ENCODE peak calls at places on chromosomes 11 and 22, in four cellular contexts. F is effector memory CD4-positive, alpha-beta T cell; I is AG04450; N is spleen. A is an unnamed sample. For H3K27me3, the result is how much of the 10 kb centered on the place peaks cover.

GRCh38 chr11:104713366-104713765 is 184.9 kb downstream of the CASP12 start:
- DNase-seq in F (no peak), I (peak), N (no peak), A (no peak)

GRCh38 chr11:36142439-36142838 is 146.8 kb downstream of the COMMD9 start:
- DNase-seq in F (no peak), I (no peak), N (no peak), A (no peak)

GRCh38 chr22:43851058-43851978 is 11.0 kb downstream of the SULT4A1 start:
- DNase-seq in F (no peak), I (no peak), N (peak), A (no peak)

GRCh38 chr11:128694618-128695481 is 978 bp downstream of the FLI1 start:
- DNase-seq in F (no peak), I (no peak), N (peak), A (no peak)

GRCh38 chr11:54979375-54979774 is 272.7 kb downstream of the OR4A5 start:
- DNase-seq in F (no peak), I (no peak), N (no peak), A (no peak)

GRCh38 chr11:17547051-17547577 is at the start of gene OTOG:
- DNase-seq in F (no peak), I (no peak), N (no peak), A (peak)

GRCh38 chr11:94705419-94705818 is 62.7 kb upstream of the AMOTL1 start:
- DNase-seq in F (no peak), I (no peak), N (no peak), A (no peak)

GRCh38 chr11:61477734-61478148 is 30.8 kb upstream of the LRRC10B start:
- DNase-seq in F (peak), I (no peak), N (peak), A (no peak)

GRCh38 chr11:31799036-31799793 is 11.9 kb downstream of the PAX6 start:
- DNase-seq in F (no peak), I (no peak), N (no peak), A (no peak)

GRCh38 chr11:31799794-31800397 is 11.2 kb downstream of the PAX6 start:
- DNase-seq in F (no peak), I (no peak), N (no peak), A (no peak)

GRCh38 chr11:31797227-31798056 is 13.7 kb downstream of the PAX6 start:
- DNase-seq in F (no peak), I (no peak), N (no peak), A (no peak)

GRCh38 chr11:31796523-31797226 is 14.4 kb downstream of the PAX6 start:
- DNase-seq in F (no peak), I (no peak), N (no peak), A (no peak)

DNA sequence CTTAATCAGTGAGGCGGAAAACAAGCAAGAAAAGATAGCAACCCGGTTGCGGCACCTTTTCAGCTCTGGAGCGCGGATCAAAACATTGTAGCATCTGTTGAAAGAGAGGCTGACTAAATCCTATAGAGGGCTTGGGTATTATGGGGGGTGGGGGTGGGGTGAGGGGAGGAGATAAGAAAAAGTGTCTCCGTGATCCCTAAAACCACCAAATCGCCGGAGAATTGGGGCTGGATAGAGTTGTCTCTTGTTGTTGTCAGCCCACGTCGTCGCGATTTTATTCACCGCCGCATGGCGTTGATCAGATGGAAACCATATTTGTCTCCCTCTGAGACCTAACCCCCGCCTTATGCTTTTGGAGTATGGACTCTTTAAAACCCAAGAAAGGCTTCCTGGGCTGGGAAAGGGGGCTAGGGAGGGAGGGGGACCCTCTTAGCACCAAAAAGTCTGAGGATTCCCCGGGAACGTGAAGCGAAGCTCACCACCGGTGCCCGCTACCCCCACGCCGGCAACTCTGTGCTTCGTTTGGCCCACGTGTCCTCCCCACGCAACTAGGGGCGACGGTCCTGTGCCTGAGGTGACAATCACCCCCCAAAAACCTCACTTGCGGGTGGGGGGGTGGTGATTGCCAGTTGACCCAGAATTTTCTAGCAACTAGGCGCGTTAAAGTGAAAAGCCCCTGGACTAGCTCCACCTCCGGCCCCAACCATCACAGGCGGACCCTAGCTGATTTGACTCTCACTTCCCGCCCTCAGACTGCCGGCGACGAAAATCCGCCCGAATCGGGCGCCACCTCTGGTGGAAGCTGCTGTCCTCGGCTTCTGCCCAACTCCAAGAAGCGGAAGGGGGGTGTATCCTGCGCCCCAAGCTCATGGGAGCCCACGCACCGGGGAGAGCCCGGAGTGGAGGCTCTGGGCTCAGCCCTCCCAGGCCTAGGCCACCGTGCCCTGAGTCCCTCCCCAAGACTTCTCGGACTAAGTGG is 12.8 kb downstream of the PAX6 start:
- DNase-seq in F (no peak), I (no peak), N (peak), A (no peak)
- H3K27me3 ChIP-seq in F (half or more), I (half or more), N (half or more), A (half or more)

GRCh38 chr22:24984122-24984521 is 31.6 kb downstream of the KIAA1671 start:
- DNase-seq in F (no peak), I (no peak), N (no peak), A (no peak)
- H3K27me3 ChIP-seq in F (under half), I (under half), N (under half), A (under half)

GRCh38 chr11:76209956-76210885 is 3.9 kb upstream of the WNT11 start:
- DNase-seq in F (no peak), I (no peak), N (peak), A (no peak)

GRCh38 chr11:76208829-76209670 is 2.7 kb upstream of the WNT11 start:
- DNase-seq in F (peak), I (no peak), N (peak), A (no peak)

GRCh38 chr11:76209671-76209955 is 3.3 kb upstream of the WNT11 start:
- DNase-seq in F (no peak), I (no peak), N (no peak), A (no peak)

GRCh38 chr11:76212086-76213035 is 6.1 kb upstream of the WNT11 start:
- DNase-seq in F (no peak), I (no peak), N (no peak), A (no peak)

GRCh38 chr11:76210920-76211851 is 4.9 kb upstream of the WNT11 start:
- DNase-seq in F (no peak), I (no peak), N (no peak), A (no peak)
- H3K27me3 ChIP-seq in F (under half), I (half or more), N (half or more), A (half or more)

GRCh38 chr11:70073188-70073817 is 4.8 kb upstream of the ANO1 start:
- DNase-seq in F (no peak), I (peak), N (peak), A (no peak)
- H3K27me3 ChIP-seq in F (under half), I (under half), N (half or more), A (under half)

GRCh38 chr11:72411623-72412532 is 22.5 kb downstream of the CLPB start:
- DNase-seq in F (no peak), I (no peak), N (peak), A (no peak)
- H3K27me3 ChIP-seq in F (under half), I (under half), N (under half), A (under half)

DNA sequence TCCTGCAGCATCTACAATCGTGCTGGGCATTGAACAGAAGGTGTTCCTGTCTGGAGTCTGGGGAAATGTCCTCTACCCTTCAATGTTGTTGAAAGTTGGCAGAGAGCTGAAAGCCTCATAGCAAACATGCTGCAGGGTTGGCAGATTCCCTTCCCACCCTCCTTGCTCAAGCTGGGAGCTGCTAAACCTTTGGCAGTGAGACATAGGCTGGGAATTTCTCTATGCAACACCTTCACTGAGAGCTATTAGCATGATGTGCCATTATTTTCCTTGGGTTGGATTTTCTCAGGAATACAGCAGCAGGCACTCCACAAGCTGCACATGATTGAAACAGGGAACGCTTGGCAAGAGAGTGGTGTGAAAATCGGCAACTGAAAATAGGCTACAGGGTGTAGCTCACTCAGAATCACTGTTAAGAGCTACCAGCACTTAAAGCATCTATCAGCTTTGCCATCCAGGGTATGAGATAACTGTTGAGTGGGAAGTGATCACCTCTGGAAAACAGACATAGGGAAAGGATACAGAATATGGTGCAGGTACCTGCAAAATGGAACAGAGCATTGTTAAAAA is 9.6 kb upstream of the ALKBH3 start:
- DNase-seq in F (no peak), I (no peak), N (no peak), A (no peak)
- H3K27me3 ChIP-seq in F (under half), I (under half), N (under half), A (under half)